ENCODE peak calls at places on chromosomes 4 and X, in five cellular contexts. I is K562, S is SK-N-SH, P is H1, R is HepG2. L is an unnamed sample.

GRCh38 chr4:3389186-3389878 is 52.4 kb upstream of the HGFAC start:
- DNase-seq in S (no peak), R (no peak), I (no peak), P (peak; percentile 45), L (no peak)

GRCh38 chrX:44088755-44089154 is 115.6 kb upstream of the NDP start:
- DNase-seq in P (no peak), R (no peak), S (no peak), I (no peak), L (no peak)

GRCh38 chr4:78129383-78130108 is 72.4 kb downstream of the FRAS1 start:
- DNase-seq in I (no peak), R (no peak), P (no peak), S (no peak), L (no peak)

GRCh38 chr4:33446953-33447352 is 2726.8 kb downstream of the PCDH7 start:
- DNase-seq in R (no peak), S (no peak), I (no peak), P (no peak), L (no peak)

GRCh38 chr4:88697588-88698329 is at the start of gene NAP1L5:
- DNase-seq in P (peak; percentile 65), S (peak; percentile 76), I (peak; percentile 43), R (no peak), L (peak; percentile 32)

GRCh38 chrX:34778961-34779360 is 121.9 kb upstream of the TMEM47 start:
- DNase-seq in S (no peak), R (no peak), I (no peak), P (no peak), L (no peak)

GRCh38 chrX:1453951-1454785 is 1.5 kb upstream of the ASMTL start:
- DNase-seq in S (peak; percentile 85), P (peak; percentile 99), I (peak; percentile 64), R (peak; percentile 70), L (peak; percentile 80)

GRCh38 chr4:148999924-149000323 is 557.7 kb upstream of the NR3C2 start:
- DNase-seq in I (no peak), S (no peak), R (no peak), P (no peak), L (no peak)

GRCh38 chr4:47050986-47051725 is 19.8 kb downstream of the GABRB1 start:
- DNase-seq in S (no peak), I (no peak), R (no peak), P (no peak), L (no peak)

GRCh38 chr4:150243932-150244331 is 165.7 kb downstream of the DCLK2 start:
- DNase-seq in S (no peak), I (no peak), R (no peak), P (no peak), L (no peak)

GRCh38 chrX:13694359-13694758 is 5.4 kb downstream of the RAB9A start:
- DNase-seq in I (no peak), P (no peak), R (no peak), S (no peak), L (no peak)

GRCh38 chrX:131441033-131441432 is 102.8 kb upstream of the OR13H1 start:
- DNase-seq in P (no peak), I (no peak), S (no peak), R (peak; percentile 33), L (no peak)

GRCh38 chr4:69239092-69239491 is 24.5 kb upstream of the UGT2B11 start:
- DNase-seq in P (no peak), R (no peak), S (no peak), I (no peak), L (no peak)

GRCh38 chrX:150573702-150574101 is 5.3 kb downstream of the MTM1 start:
- DNase-seq in I (no peak), R (no peak), S (no peak), P (no peak), L (no peak)

GRCh38 chr4:106409901-106410889 is 41.6 kb upstream of the GIMD1 start:
- DNase-seq in S (no peak), I (no peak), R (no peak), P (peak; percentile 55), L (no peak)

GRCh38 chr4:182846041-182846440 is 71.1 kb downstream of the DCTD start:
- DNase-seq in S (no peak), R (no peak), I (no peak), P (no peak), L (no peak)
- TF ChIP-seq TAF1 in S (no peak), R (no peak), I (no peak), P (no peak), L (no peak)

GRCh38 chrX:31555506-31555905 is 483.7 kb upstream of the FTHL17 start:
- DNase-seq in S (no peak), I (no peak), R (no peak), P (no peak), L (no peak)
- TF ChIP-seq TAF1 in S (no peak), I (no peak), R (no peak), P (no peak), L (no peak)

GRCh38 chr4:10917475-10918103 is 233.0 kb upstream of the CLNK start:
- DNase-seq in S (no peak), I (no peak), P (no peak), R (no peak), L (no peak)
- TF ChIP-seq TAF1 in S (no peak), I (no peak), P (no peak), R (no peak), L (no peak)

GRCh38 chr4:27178066-27178465 is 317.4 kb downstream of the STIM2 start:
- DNase-seq in P (no peak), S (no peak), I (no peak), R (no peak), L (no peak)
- TF ChIP-seq TAF1 in P (no peak), S (no peak), I (no peak), R (no peak), L (no peak)

GRCh38 chr4:41882622-41883347 is 52.4 kb upstream of the TMEM33 start:
- DNase-seq in P (peak; percentile 67), R (no peak), I (peak; percentile 77), S (peak; percentile 90), L (peak; percentile 68)
- TF ChIP-seq TAF1 in P (no peak), R (no peak), I (no peak), S (no peak), L (no peak)

DNA sequence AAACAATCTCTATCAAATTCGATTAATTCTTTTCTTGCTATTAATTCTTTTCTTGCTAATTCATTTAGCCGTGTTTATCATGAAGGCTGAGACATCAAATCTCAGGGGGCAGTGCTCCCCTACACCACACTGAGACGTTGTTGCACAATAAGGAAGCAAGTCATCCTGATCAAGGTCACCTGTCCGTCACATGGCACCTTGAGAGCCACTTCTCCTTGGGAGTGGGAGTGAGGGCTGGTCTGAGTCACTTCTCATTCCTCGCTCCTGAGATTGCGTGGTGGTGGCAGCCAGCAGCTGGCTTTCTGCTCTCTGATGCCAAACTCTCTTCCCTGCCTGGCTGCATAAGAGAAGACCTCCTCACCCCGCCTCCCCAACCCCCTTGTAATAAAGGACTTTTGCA is 312.9 kb upstream of the GATB start:
- DNase-seq in S (no peak), I (no peak), P (no peak), R (no peak), L (no peak)
- TF ChIP-seq TAF1 in S (no peak), I (no peak), P (no peak), R (no peak), L (no peak)

DNA sequence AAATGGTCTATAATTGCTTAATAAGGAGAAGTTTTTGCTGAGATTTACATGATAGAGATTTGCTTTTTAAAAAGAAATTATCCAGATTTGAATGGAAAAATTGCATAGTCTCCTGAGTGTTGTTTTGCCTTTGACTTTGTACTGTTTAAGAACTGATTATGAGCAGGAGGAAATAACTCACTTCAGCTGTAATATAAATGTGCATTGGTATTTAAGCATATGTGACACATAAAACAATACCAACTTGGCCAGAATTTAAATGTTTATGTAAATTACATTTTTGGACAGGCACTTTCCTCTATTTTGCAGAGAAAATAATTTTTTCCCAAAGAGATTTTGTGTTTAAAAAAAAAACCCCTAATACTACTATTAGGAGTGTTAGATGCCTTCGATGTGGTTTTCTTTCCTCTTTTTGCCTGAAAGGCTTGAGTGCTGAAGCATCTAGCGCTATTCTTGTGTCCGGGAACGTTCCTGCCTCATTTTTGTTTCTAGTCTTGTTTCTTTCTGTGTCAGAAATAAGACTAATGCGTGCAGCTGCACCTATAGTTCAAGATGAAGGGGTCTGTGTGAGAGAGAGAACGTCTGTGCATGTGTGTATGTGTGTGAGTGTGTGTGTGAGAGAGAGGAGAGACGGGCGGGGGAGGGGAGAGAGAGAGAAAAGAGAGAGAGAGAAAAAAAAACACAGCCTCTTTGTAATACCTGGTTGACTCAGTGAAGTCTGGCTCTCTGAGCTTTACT is 60.8 kb downstream of the TBL1X start:
- DNase-seq in S (no peak), R (no peak), P (no peak), I (no peak), L (no peak)
- TF ChIP-seq TAF1 in S (no peak), R (no peak), P (no peak), I (no peak), L (no peak)

GRCh38 chr4:54440394-54441223 is 211.5 kb downstream of the PDGFRA start:
- DNase-seq in S (peak; percentile 42), R (no peak), P (no peak), I (peak; percentile 40), L (no peak)
- TF ChIP-seq TAF1 in S (no peak), R (no peak), P (no peak), I (no peak), L (no peak)

DNA sequence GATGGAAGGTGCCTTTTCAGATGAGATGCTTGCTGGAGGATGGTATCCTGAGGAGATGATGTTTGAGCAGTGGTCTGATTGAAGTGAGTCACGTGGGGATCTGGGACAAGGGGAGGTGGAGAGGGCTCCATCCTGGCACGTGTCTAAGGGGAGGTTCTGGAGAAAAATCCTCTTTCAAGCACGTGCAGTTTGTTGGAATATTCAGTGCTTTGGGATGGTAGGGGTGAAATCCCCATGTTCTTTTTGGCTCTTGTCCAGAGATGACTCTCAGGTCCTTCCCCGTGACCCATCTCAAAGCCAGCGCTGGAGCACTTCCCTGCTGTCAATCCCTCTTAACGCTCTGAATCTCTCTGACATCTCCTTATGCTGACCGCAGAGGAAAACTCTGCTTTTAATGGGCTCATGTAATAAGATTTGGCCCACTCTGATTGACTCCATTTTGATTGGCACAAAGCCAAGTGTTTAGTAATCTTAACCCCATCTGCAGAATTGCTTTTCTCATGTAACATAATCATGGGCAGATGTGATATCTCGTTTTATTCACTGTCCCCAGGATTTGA is 10.8 kb upstream of the KLKB1 start:
- DNase-seq in R (no peak), P (no peak), I (no peak), S (peak; percentile 68), L (no peak)
- TF ChIP-seq TAF1 in R (no peak), P (no peak), I (no peak), S (no peak), L (no peak)

L was measured in GM12891.